ENCODE peak calls at places on chromosomes 4 and X, in ten cellular contexts. L, V, G, W, S, Q, P, E, Z and F are unnamed samples.
A peak's percentile ranks its signal among the peaks of the same experiment; 100 is the strongest.

GRCh38 chr4:173410106-173410505 is 11.2 kb upstream of the SCRG1 start:
- DNase-seq in S (no peak), Z (no peak), W (peak; percentile 43), E (no peak), L (no peak), P (no peak), Q (no peak), V (no peak), G (no peak), F (no peak)

GRCh38 chr4:108700358-108700757 is 50.0 kb downstream of the OSTC start:
- DNase-seq in Q (peak; percentile 7), Z (peak; percentile 78), G (peak; percentile 34), P (no peak), V (peak; percentile 84), L (no peak), E (no peak), W (no peak), S (no peak), F (no peak)

GRCh38 chrX:153970398-153971123 is 1.1 kb downstream of the HCFC1 start:
- DNase-seq in V (peak; percentile 75), Q (peak; percentile 39), L (peak; percentile 18), W (peak; percentile 71), E (no peak), G (peak; percentile 79), S (peak; percentile 24), P (no peak), Z (peak; percentile 77), F (peak; percentile 47)

GRCh38 chr4:177718514-177718913 is 276.3 kb upstream of the AGA start:
- DNase-seq in L (no peak), E (no peak), Z (no peak), P (no peak), S (no peak), G (no peak), W (no peak), V (no peak), Q (peak; percentile 34), F (no peak)

GRCh38 chr4:59597536-59598232 is 1602.4 kb upstream of the ADGRL3 start:
- DNase-seq in Z (no peak), L (no peak), Q (no peak), V (peak; percentile 0), E (no peak), P (no peak), W (peak; percentile 64), S (no peak), G (peak; percentile 13), F (no peak)

GRCh38 chr4:151359576-151359975 is 34.2 kb upstream of the SH3D19 start:
- DNase-seq in Q (peak; percentile 3), G (peak; percentile 7), W (no peak), L (no peak), E (no peak), V (no peak), P (no peak), Z (no peak), S (peak; percentile 6), F (no peak)

GRCh38 chr4:95637047-95637600 is 88.4 kb upstream of the UNC5C start:
- DNase-seq in W (no peak), E (no peak), L (no peak), Z (peak; percentile 1), Q (peak; percentile 47), V (peak; percentile 0), G (peak; percentile 48), S (peak; percentile 11), P (peak; percentile 13), F (no peak)

GRCh38 chr4:48268956-48269860 is at the start of gene TEC:
- DNase-seq in V (no peak), G (peak; percentile 64), P (peak; percentile 38), Z (peak; percentile 29), E (peak; percentile 42), W (no peak), S (peak; percentile 69), L (peak; percentile 67), Q (peak; percentile 50), F (peak; percentile 77)

GRCh38 chr4:76654796-76655195 is 219.8 kb downstream of the SHROOM3 start:
- DNase-seq in P (no peak), G (peak; percentile 23), S (no peak), Z (no peak), E (no peak), V (peak; percentile 47), W (no peak), L (no peak), Q (no peak), F (no peak)

GRCh38 chr4:1470816-1471442 is 64.7 kb upstream of the NKX1-1 start:
- DNase-seq in S (no peak), Q (no peak), E (no peak), L (no peak), V (no peak), P (no peak), G (no peak), Z (no peak), W (no peak), F (no peak)

GRCh38 chrX:110167952-110168451 is 149.9 kb downstream of the AMMECR1 start:
- DNase-seq in E (peak; percentile 52), V (no peak), G (peak; percentile 60), Q (peak; percentile 30), P (peak; percentile 25), S (peak; percentile 76), W (no peak), L (peak; percentile 28), Z (peak; percentile 94), F (peak; percentile 71)

GRCh38 chr4:31657859-31658258 is 937.7 kb downstream of the PCDH7 start:
- DNase-seq in V (peak; percentile 28), L (no peak), E (no peak), W (no peak), S (no peak), P (no peak), Z (no peak), Q (peak; percentile 63), G (no peak), F (no peak)

GRCh38 chr4:109040441-109040840 is 262.0 kb downstream of the COL25A1 start:
- DNase-seq in Z (peak; percentile 31), P (no peak), G (peak; percentile 30), Q (peak; percentile 4), V (no peak), L (no peak), S (no peak), W (no peak), E (no peak), F (no peak)

GRCh38 chr4:143616771-143617170 is 83.7 kb downstream of the FREM3 start:
- DNase-seq in S (no peak), V (peak; percentile 11), Z (peak; percentile 78), W (no peak), G (no peak), Q (peak; percentile 96), P (no peak), L (no peak), E (no peak), F (peak; percentile 22)